ENCODE peak calls at places on chromosomes 1 and 21, in four cellular contexts. K is GM10248; I is lower leg skin; X is CD4-positive, alpha-beta T cell. V is an unnamed sample.

GRCh38 chr21:36156815-36157670 is at the start of gene DOP1B:
- DNase-seq in K (peak; percentile 48), I (peak; percentile 41), X (peak; percentile 14), V (no peak)

GRCh38 chr21:26844258-26845065 is 747 bp downstream of the ADAMTS1 start:
- DNase-seq in K (no peak), I (no peak), X (no peak), V (peak; percentile 51)

GRCh38 chr1:58971629-58972140 is 187.8 kb upstream of the JUN start:
- DNase-seq in K (no peak), I (peak; percentile 79), X (no peak), V (no peak)

GRCh38 chr1:67020765-67021164 is 33.2 kb downstream of the SLC35D1 start:
- DNase-seq in K (no peak), I (no peak), X (no peak), V (no peak)

GRCh38 chr1:151371744-151372410 is 628 bp downstream of the SELENBP1 start:
- DNase-seq in K (no peak), I (no peak), X (no peak), V (no peak)

GRCh38 chr21:45112371-45112770 is 38.0 kb downstream of the ADARB1 start:
- DNase-seq in K (no peak), I (no peak), X (no peak), V (no peak)

GRCh38 chr1:204828352-204828850 is 42.3 kb upstream of the NFASC start:
- DNase-seq in K (no peak), I (no peak), X (peak; percentile 11), V (peak; percentile 69)

GRCh38 chr1:22133247-22133927 is 9.5 kb downstream of the WNT4 start:
- DNase-seq in K (no peak), I (no peak), X (no peak), V (no peak)

GRCh38 chr21:38159355-38159754 is 97.4 kb upstream of the KCNJ15 start:
- DNase-seq in K (peak; percentile 64), I (peak; percentile 45), X (peak; percentile 32), V (peak; percentile 52)

GRCh38 chr21:15874610-15875009 is 144.8 kb downstream of the USP25 start:
- DNase-seq in K (no peak), I (no peak), X (no peak), V (no peak)

GRCh38 chr1:207885129-207886032 is 25.5 kb downstream of the CD34 start:
- DNase-seq in K (peak; percentile 82), I (peak; percentile 81), X (peak; percentile 58), V (peak; percentile 57)

GRCh38 chr1:12345350-12346217 is 115.8 kb downstream of the VPS13D start:
- DNase-seq in K (peak; percentile 12), I (no peak), X (no peak), V (no peak)

GRCh38 chr1:235972316-235973090 is 92.4 kb downstream of the NID1 start:
- DNase-seq in K (peak; percentile 32), I (no peak), X (no peak), V (no peak)

GRCh38 chr1:9388628-9389184 is 96.0 kb downstream of the SPSB1 start:
- DNase-seq in K (no peak), I (no peak), X (no peak), V (no peak)

GRCh38 chr1:153827168-153827964 is 52.2 kb downstream of the SLC27A3 start:
- DNase-seq in K (no peak), I (no peak), X (no peak), V (no peak)
- TF ChIP-seq CTCF in K (no peak), I (no peak), X (no peak), V (no peak)

GRCh38 chr1:212860713-212861581 is 2.9 kb downstream of the FLVCR1 start:
- DNase-seq in K (no peak), I (no peak), X (no peak), V (no peak)

GRCh38 chr1:212856755-212857154 is 1.3 kb upstream of the FLVCR1 start:
- DNase-seq in K (no peak), I (no peak), X (no peak), V (no peak)

GRCh38 chr1:212862111-212862690 is 4.1 kb downstream of the FLVCR1 start:
- DNase-seq in K (no peak), I (no peak), X (no peak), V (no peak)

GRCh38 chr1:212858461-212859265 is 588 bp downstream of the FLVCR1 start:
- DNase-seq in K (peak; percentile 43), I (no peak), X (peak; percentile 10), V (peak; percentile 30)

DNA sequence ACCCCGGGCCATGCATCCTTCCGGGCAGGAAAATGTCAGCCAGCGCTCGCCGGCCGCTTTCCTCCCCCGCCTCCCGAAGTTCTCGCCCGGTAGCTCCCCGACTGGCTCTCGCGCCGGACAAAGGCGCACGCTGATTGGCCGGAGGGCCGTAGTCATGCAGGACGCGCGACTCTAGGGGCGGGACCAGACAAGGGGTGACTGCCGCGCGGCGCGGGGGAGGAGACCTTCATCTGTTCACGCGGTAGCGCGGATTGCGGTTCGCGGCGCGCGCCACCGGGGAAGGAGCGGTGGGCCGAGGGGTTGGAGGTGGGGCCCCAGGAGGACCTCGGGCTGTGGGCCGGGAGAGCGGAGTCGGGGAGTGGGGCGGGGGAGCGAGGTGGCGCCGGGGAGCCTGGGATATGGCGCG is at the start of gene FLVCR1:
- DNase-seq in K (peak; percentile 99), I (peak; percentile 96), X (peak; percentile 78), V (peak; percentile 96)
- TF ChIP-seq CTCF in K (no peak), I (no peak), X (no peak), V (no peak)

GRCh38 chr1:26826261-26827201 is at the start of gene ZDHHC18:
- DNase-seq in K (peak; percentile 88), I (peak; percentile 56), X (peak; percentile 63), V (peak; percentile 68)

GRCh38 chr1:26824735-26825134 is 1.8 kb upstream of the ZDHHC18 start:
- DNase-seq in K (no peak), I (no peak), X (no peak), V (no peak)

GRCh38 chr1:26822737-26823395 is 3.6 kb upstream of the ZDHHC18 start:
- DNase-seq in K (no peak), I (no peak), X (no peak), V (no peak)

GRCh38 chr1:26814893-26815292 is 11.6 kb upstream of the ZDHHC18 start:
- DNase-seq in K (no peak), I (no peak), X (no peak), V (no peak)

GRCh38 chr1:26820784-26821269 is 5.7 kb upstream of the ZDHHC18 start:
- DNase-seq in K (peak; percentile 80), I (no peak), X (no peak), V (no peak)
- TF ChIP-seq CTCF in K (peak; percentile 52), I (no peak), X (peak; percentile 60), V (no peak)

GRCh38 chr1:2821970-2822620 is 20.6 kb upstream of the TTC34 start:
- DNase-seq in K (no peak), I (no peak), X (peak; percentile 46), V (no peak)
- TF ChIP-seq CTCF in K (peak; percentile 26), I (no peak), X (peak; percentile 76), V (no peak)

DNA sequence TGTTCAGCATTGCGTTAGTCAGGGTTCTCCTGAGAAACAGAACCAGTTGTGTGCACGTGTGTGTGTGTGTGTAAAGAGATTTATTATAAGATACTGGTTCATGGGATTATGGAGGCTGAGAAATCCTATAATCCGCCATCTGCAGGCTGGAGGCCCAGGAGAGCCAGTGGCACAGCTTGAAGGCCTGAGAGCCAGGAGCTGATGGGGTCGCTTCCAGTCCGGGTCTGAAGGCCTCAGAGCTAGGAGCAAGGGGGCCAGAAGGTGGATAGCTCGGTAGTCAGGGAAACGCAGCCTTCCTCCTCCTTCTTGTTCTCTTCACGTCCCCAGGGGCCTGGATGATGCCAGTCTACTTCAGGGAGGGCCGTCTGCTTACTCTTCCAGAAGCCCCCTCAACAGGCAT is 37.7 kb downstream of the FAAP20 start:
- DNase-seq in K (no peak), I (no peak), X (no peak), V (no peak)
- TF ChIP-seq CTCF in K (no peak), I (no peak), X (no peak), V (no peak)

DNA sequence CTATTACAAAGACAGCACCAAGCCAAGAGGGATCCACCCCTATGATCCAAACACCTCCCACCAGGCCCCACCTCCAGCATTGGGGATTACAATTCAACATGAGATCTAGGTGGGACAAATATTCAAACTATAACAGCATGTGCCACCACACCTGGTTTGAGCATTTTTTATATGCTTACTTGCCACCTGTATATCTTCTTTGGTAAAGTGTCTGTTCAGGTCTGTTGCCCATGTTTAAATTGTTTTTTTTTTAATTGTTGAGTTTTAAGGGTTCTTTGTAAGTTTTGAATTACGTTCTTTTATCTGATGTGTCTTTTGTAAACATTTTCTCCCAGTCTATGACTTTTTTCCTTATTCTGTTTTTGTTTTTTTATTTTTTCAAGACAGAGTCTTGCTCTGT is 83.4 kb downstream of the LRIG2 start:
- DNase-seq in K (no peak), I (no peak), X (no peak), V (no peak)
- TF ChIP-seq CTCF in K (no peak), I (no peak), X (no peak), V (no peak)

V was measured in progenitor cell of endocrine pancreas.